ENCODE peak calls at places on chromosomes 2 and 18, in five cellular contexts. V is fibroblast of pulmonary artery, Y is AG09319, H is kidney, F is choroid plexus epithelial cell. T is an unnamed sample.

GRCh38 chr2:200810252-200810650 is 1.5 kb upstream of the BZW1 start:
- DNase-seq in Y (peak), F (peak), V (peak), H (no peak), T (no peak)

GRCh38 chr2:74577448-74577847 is 22.9 kb downstream of the DOK1 start:
- DNase-seq in H (no peak), Y (no peak), V (peak), F (no peak), T (no peak)

GRCh38 chr2:240121675-240122074 is 14.4 kb downstream of the COPS9 start:
- DNase-seq in V (no peak), F (no peak), Y (no peak), H (peak), T (no peak)

GRCh38 chr2:95049088-95049955 is 23.8 kb downstream of the MAL start:
- DNase-seq in F (no peak), V (no peak), H (peak), Y (no peak), T (no peak)

GRCh38 chr2:39252888-39253518 is 9.2 kb upstream of the CDKL4 start:
- DNase-seq in F (no peak), H (no peak), Y (no peak), V (no peak), T (no peak)

GRCh38 chr2:133072837-133073694 is 403.1 kb upstream of the LYPD1 start:
- DNase-seq in F (no peak), V (no peak), Y (no peak), H (no peak), T (no peak)

GRCh38 chr2:129912066-129912820 is 67.2 kb upstream of the RAB6C start:
- DNase-seq in V (no peak), H (no peak), F (no peak), Y (no peak), T (no peak)

GRCh38 chr18:49875783-49876182 is 62.5 kb upstream of the ACAA2 start:
- DNase-seq in H (no peak), Y (no peak), V (no peak), F (no peak), T (no peak)

GRCh38 chr2:74418312-74418711 is 3.1 kb downstream of the C2orf81 start:
- DNase-seq in V (no peak), F (no peak), Y (no peak), H (peak), T (no peak)

GRCh38 chr18:79479761-79480161 is 84.0 kb downstream of the NFATC1 start:
- DNase-seq in H (peak), Y (no peak), F (no peak), V (no peak), T (no peak)

GRCh38 chr18:7626922-7627440 is 59.9 kb downstream of the PTPRM start:
- DNase-seq in Y (no peak), F (peak), V (peak), H (no peak), T (no peak)

GRCh38 chr2:234111523-234111922 is 61.0 kb downstream of the SPP2 start:
- DNase-seq in V (no peak), Y (no peak), H (no peak), F (no peak), T (no peak)

GRCh38 chr18:7568426-7568825 is 1.3 kb downstream of the PTPRM start:
- DNase-seq in F (peak), Y (no peak), H (peak), V (no peak), T (peak)

GRCh38 chr2:178477443-178478099 is 829 bp downstream of the FKBP7 start:
- DNase-seq in V (no peak), F (no peak), Y (no peak), H (no peak), T (no peak)

GRCh38 chr18:64972545-64972944 is 778.3 kb upstream of the CDH7 start:
- DNase-seq in V (no peak), H (no peak), Y (no peak), F (no peak), T (no peak)

GRCh38 chr2:125455110-125455509 is 1200.8 kb upstream of the GYPC start:
- DNase-seq in Y (no peak), F (no peak), V (no peak), H (no peak), T (no peak)

GRCh38 chr2:25215948-25216679 is 47.7 kb upstream of the POMC start:
- DNase-seq in F (peak), H (peak), Y (peak), V (peak), T (peak)

GRCh38 chr2:202022755-202023154 is 10.9 kb upstream of the FZD7 start:
- DNase-seq in H (no peak), F (no peak), Y (no peak), V (no peak), T (no peak)

DNA sequence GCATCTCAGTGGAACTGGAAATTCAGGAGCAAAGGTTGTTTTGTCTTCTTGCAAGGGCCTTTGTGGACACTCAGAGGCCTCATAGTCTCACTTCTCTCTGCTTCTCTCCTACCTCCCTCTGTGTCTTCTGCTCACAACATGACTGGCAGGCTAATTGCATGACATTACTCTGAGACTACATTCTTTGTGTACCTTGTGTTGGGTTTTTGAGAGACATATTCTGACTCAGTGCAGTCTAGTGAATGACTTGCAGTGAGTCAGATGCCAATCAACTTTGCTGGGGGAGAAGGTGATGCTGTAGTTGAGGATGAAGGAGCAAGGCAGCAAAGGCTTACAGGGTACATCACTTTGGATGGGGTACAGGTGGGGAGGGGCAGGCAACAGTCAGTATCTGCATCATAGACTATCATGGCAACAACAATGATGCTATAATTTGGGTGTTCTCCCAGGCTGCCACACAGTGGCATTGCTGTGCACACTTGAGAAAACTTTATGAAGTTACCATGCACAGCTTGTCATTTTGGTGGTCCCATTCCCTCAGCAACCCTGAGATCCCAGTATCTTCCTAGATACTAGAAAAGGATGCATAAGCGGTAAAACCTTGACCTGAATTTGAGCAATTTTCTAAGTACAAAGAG is 69.3 kb upstream of the SLC16A14 start:
- DNase-seq in H (no peak), F (no peak), V (no peak), Y (no peak), T (no peak)
- TF ChIP-seq CTCF in H (no peak), F (no peak), V (no peak), Y (no peak), T (no peak)

GRCh38 chr18:66560092-66560491 is 43.8 kb downstream of the CDH19 start:
- DNase-seq in H (no peak), F (peak), Y (no peak), V (peak), T (no peak)
- TF ChIP-seq CTCF in H (no peak), F (peak), Y (no peak), V (peak), T (no peak)

GRCh38 chr2:142112648-142113278 is 18.1 kb downstream of the LRP1B start:
- DNase-seq in Y (no peak), V (peak), H (no peak), F (peak), T (no peak)
- TF ChIP-seq CTCF in Y (peak), V (peak), H (no peak), F (peak), T (no peak)

GRCh38 chr18:45121146-45121545 is 440.5 kb downstream of the SETBP1 start:
- DNase-seq in Y (no peak), F (no peak), H (no peak), V (no peak), T (no peak)

GRCh38 chr18:45127395-45127794 is 446.7 kb downstream of the SETBP1 start:
- DNase-seq in F (no peak), H (no peak), Y (no peak), V (no peak), T (no peak)

GRCh38 chr18:45119888-45120287 is 439.2 kb downstream of the SETBP1 start:
- DNase-seq in H (no peak), Y (no peak), V (no peak), F (no peak), T (no peak)

GRCh38 chr18:45122510-45122909 is 441.8 kb downstream of the SETBP1 start:
- DNase-seq in F (peak), H (no peak), Y (no peak), V (no peak), T (no peak)
- TF ChIP-seq CTCF in F (no peak), H (no peak), Y (no peak), V (no peak), T (no peak)

GRCh38 chr2:40844353-40845277 is 392.7 kb upstream of the SLC8A1 start:
- DNase-seq in Y (no peak), H (no peak), F (peak), V (peak), T (no peak)
- TF ChIP-seq CTCF in Y (no peak), H (no peak), F (peak), V (no peak), T (no peak)

T was measured in natural killer cell.